ENCODE peak calls at places on chromosome X, in eight cellular contexts. One of them, this sample, is unnamed.
A peak's percentile ranks its signal among the peaks of the same experiment; 100 is the strongest.

GRCh38 chrX:76922100-76922499 is 494.6 kb downstream of the MAGEE1 start:
- DNase-seq in left ventricle myocardium inferior: no peak
- DNase-seq in caudate nucleus: no peak
- DNase-seq in lung: no peak
- DNase-seq in gastrocnemius medialis: no peak
- DNase-seq in cardiac muscle cell: no peak
- DNase-seq in fibroblast of lung: no peak
- DNase-seq in naive thymus-derived CD4-positive, alpha-beta T cell: no peak
- DNase-seq in this sample: no peak

GRCh38 chrX:103656623-103657022 is 27.8 kb downstream of the TCEAL1 start:
- DNase-seq in left ventricle myocardium inferior: no peak
- DNase-seq in caudate nucleus: no peak
- DNase-seq in lung: no peak
- DNase-seq in gastrocnemius medialis: no peak
- DNase-seq in cardiac muscle cell: no peak
- DNase-seq in fibroblast of lung: peak; percentile 67
- DNase-seq in naive thymus-derived CD4-positive, alpha-beta T cell: no peak
- DNase-seq in this sample: peak; percentile 71

GRCh38 chrX:12319955-12320354 is 181.7 kb downstream of the FRMPD4 start:
- DNase-seq in left ventricle myocardium inferior: no peak
- DNase-seq in caudate nucleus: no peak
- DNase-seq in lung: no peak
- DNase-seq in gastrocnemius medialis: no peak
- DNase-seq in cardiac muscle cell: no peak
- DNase-seq in fibroblast of lung: no peak
- DNase-seq in naive thymus-derived CD4-positive, alpha-beta T cell: no peak
- DNase-seq in this sample: no peak

GRCh38 chrX:154010330-154011087 is 9.2 kb downstream of the IRAK1 start:
- DNase-seq in left ventricle myocardium inferior: no peak
- DNase-seq in caudate nucleus: no peak
- DNase-seq in lung: peak; percentile 58
- DNase-seq in gastrocnemius medialis: peak; percentile 87
- DNase-seq in cardiac muscle cell: peak; percentile 63
- DNase-seq in fibroblast of lung: no peak
- DNase-seq in naive thymus-derived CD4-positive, alpha-beta T cell: no peak
- DNase-seq in this sample: peak; percentile 30

GRCh38 chrX:113868169-113868568 is 715.7 kb upstream of the HTR2C start:
- DNase-seq in left ventricle myocardium inferior: no peak
- DNase-seq in caudate nucleus: no peak
- DNase-seq in lung: no peak
- DNase-seq in gastrocnemius medialis: no peak
- DNase-seq in cardiac muscle cell: peak; percentile 34
- DNase-seq in fibroblast of lung: no peak
- DNase-seq in naive thymus-derived CD4-positive, alpha-beta T cell: no peak
- DNase-seq in this sample: no peak

GRCh38 chrX:153878969-153879653 is 6.9 kb downstream of the L1CAM start:
- DNase-seq in left ventricle myocardium inferior: no peak
- DNase-seq in caudate nucleus: no peak
- DNase-seq in lung: no peak
- DNase-seq in gastrocnemius medialis: no peak
- DNase-seq in cardiac muscle cell: no peak
- DNase-seq in fibroblast of lung: no peak
- DNase-seq in naive thymus-derived CD4-positive, alpha-beta T cell: no peak
- DNase-seq in this sample: no peak

GRCh38 chrX:46257451-46257879 is 287.8 kb downstream of the ZNF674 start:
- DNase-seq in left ventricle myocardium inferior: no peak
- DNase-seq in caudate nucleus: no peak
- DNase-seq in lung: no peak
- DNase-seq in gastrocnemius medialis: no peak
- DNase-seq in cardiac muscle cell: no peak
- DNase-seq in fibroblast of lung: no peak
- DNase-seq in naive thymus-derived CD4-positive, alpha-beta T cell: no peak
- DNase-seq in this sample: no peak

GRCh38 chrX:39609941-39610340 is 487.8 kb downstream of the BCOR start:
- DNase-seq in left ventricle myocardium inferior: no peak
- DNase-seq in caudate nucleus: peak; percentile 3
- DNase-seq in lung: no peak
- DNase-seq in gastrocnemius medialis: no peak
- DNase-seq in cardiac muscle cell: no peak
- DNase-seq in fibroblast of lung: peak; percentile 15
- DNase-seq in naive thymus-derived CD4-positive, alpha-beta T cell: no peak
- DNase-seq in this sample: no peak

GRCh38 chrX:132270699-132271098 is 51.5 kb upstream of the RAP2C start:
- DNase-seq in left ventricle myocardium inferior: peak; percentile 22
- DNase-seq in caudate nucleus: no peak
- DNase-seq in lung: peak; percentile 29
- DNase-seq in gastrocnemius medialis: peak; percentile 71
- DNase-seq in cardiac muscle cell: peak; percentile 85
- DNase-seq in fibroblast of lung: peak; percentile 95
- DNase-seq in naive thymus-derived CD4-positive, alpha-beta T cell: no peak
- DNase-seq in this sample: peak; percentile 26

GRCh38 chrX:132272826-132273225 is 53.6 kb upstream of the RAP2C start:
- DNase-seq in left ventricle myocardium inferior: no peak
- DNase-seq in caudate nucleus: no peak
- DNase-seq in lung: no peak
- DNase-seq in gastrocnemius medialis: no peak
- DNase-seq in cardiac muscle cell: no peak
- DNase-seq in fibroblast of lung: no peak
- DNase-seq in naive thymus-derived CD4-positive, alpha-beta T cell: no peak
- DNase-seq in this sample: no peak

GRCh38 chrX:132271330-132271729 is 52.1 kb upstream of the RAP2C start:
- DNase-seq in left ventricle myocardium inferior: no peak
- DNase-seq in caudate nucleus: no peak
- DNase-seq in lung: no peak
- DNase-seq in gastrocnemius medialis: peak; percentile 19
- DNase-seq in cardiac muscle cell: no peak
- DNase-seq in fibroblast of lung: peak; percentile 34
- DNase-seq in naive thymus-derived CD4-positive, alpha-beta T cell: no peak
- DNase-seq in this sample: peak; percentile 24

GRCh38 chrX:132267392-132267791 is 48.1 kb upstream of the RAP2C start:
- DNase-seq in left ventricle myocardium inferior: no peak
- DNase-seq in caudate nucleus: no peak
- DNase-seq in lung: no peak
- DNase-seq in gastrocnemius medialis: no peak
- DNase-seq in cardiac muscle cell: no peak
- DNase-seq in fibroblast of lung: no peak
- DNase-seq in naive thymus-derived CD4-positive, alpha-beta T cell: no peak
- DNase-seq in this sample: no peak

DNA sequence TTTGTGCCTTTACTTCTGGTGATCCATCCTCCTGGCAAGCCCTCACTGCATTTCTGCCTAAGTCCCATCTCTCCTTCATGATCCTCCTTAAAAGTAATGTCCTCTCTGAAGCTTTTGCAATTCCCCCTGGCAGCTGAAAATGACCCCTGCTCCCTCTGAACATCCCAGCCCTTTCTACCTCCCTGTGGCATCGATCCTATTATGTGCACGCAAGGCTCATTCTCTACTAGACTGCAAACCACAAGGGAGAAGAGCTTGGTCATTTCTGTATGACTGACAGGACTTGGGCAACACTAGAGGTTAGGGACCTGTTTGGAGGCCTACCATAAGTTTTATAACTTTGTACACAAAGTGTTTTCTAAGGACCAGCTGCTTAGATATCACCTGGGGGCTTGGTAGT is 50.8 kb upstream of the RAP2C start:
- DNase-seq in left ventricle myocardium inferior: no peak
- DNase-seq in caudate nucleus: no peak
- DNase-seq in lung: no peak
- DNase-seq in gastrocnemius medialis: peak; percentile 57
- DNase-seq in cardiac muscle cell: no peak
- DNase-seq in fibroblast of lung: no peak
- DNase-seq in naive thymus-derived CD4-positive, alpha-beta T cell: no peak
- DNase-seq in this sample: no peak
- H3K27ac ChIP-seq in left ventricle myocardium inferior: peak overlapping the region; percentile 58
- H3K27ac ChIP-seq in caudate nucleus: no peak overlapping the region
- H3K27ac ChIP-seq in lung: no peak overlapping the region
- H3K27ac ChIP-seq in gastrocnemius medialis: peak overlapping the region; percentile 26
- H3K27ac ChIP-seq in cardiac muscle cell: no peak overlapping the region
- H3K27ac ChIP-seq in fibroblast of lung: no peak overlapping the region
- H3K27ac ChIP-seq in naive thymus-derived CD4-positive, alpha-beta T cell: no peak overlapping the region
- H3K27ac ChIP-seq in this sample: peak overlapping the region; percentile 77

GRCh38 chrX:70026851-70027200 is 22.9 kb downstream of the AWAT2 start:
- DNase-seq in left ventricle myocardium inferior: no peak
- DNase-seq in caudate nucleus: no peak
- DNase-seq in lung: no peak
- DNase-seq in gastrocnemius medialis: no peak
- DNase-seq in cardiac muscle cell: peak; percentile 62
- DNase-seq in fibroblast of lung: no peak
- DNase-seq in naive thymus-derived CD4-positive, alpha-beta T cell: no peak
- DNase-seq in this sample: no peak

GRCh38 chrX:70030242-70030823 is 19.4 kb downstream of the AWAT2 start:
- DNase-seq in left ventricle myocardium inferior: no peak
- DNase-seq in caudate nucleus: peak; percentile 23
- DNase-seq in lung: no peak
- DNase-seq in gastrocnemius medialis: peak; percentile 14
- DNase-seq in cardiac muscle cell: peak; percentile 78
- DNase-seq in fibroblast of lung: peak; percentile 56
- DNase-seq in naive thymus-derived CD4-positive, alpha-beta T cell: peak; percentile 44
- DNase-seq in this sample: peak; percentile 26

GRCh38 chrX:70032797-70033196 is 16.9 kb downstream of the AWAT2 start:
- DNase-seq in left ventricle myocardium inferior: no peak
- DNase-seq in caudate nucleus: no peak
- DNase-seq in lung: no peak
- DNase-seq in gastrocnemius medialis: no peak
- DNase-seq in cardiac muscle cell: peak; percentile 55
- DNase-seq in fibroblast of lung: no peak
- DNase-seq in naive thymus-derived CD4-positive, alpha-beta T cell: no peak
- DNase-seq in this sample: no peak

GRCh38 chrX:70026112-70026850 is 23.5 kb downstream of the AWAT2 start:
- DNase-seq in left ventricle myocardium inferior: no peak
- DNase-seq in caudate nucleus: no peak
- DNase-seq in lung: no peak
- DNase-seq in gastrocnemius medialis: no peak
- DNase-seq in cardiac muscle cell: peak; percentile 60
- DNase-seq in fibroblast of lung: no peak
- DNase-seq in naive thymus-derived CD4-positive, alpha-beta T cell: no peak
- DNase-seq in this sample: no peak

GRCh38 chrX:70029790-70030189 is 19.9 kb downstream of the AWAT2 start:
- DNase-seq in left ventricle myocardium inferior: no peak
- DNase-seq in caudate nucleus: no peak
- DNase-seq in lung: no peak
- DNase-seq in gastrocnemius medialis: no peak
- DNase-seq in cardiac muscle cell: no peak
- DNase-seq in fibroblast of lung: no peak
- DNase-seq in naive thymus-derived CD4-positive, alpha-beta T cell: no peak
- DNase-seq in this sample: no peak
- H3K27ac ChIP-seq in left ventricle myocardium inferior: no peak overlapping the region
- H3K27ac ChIP-seq in caudate nucleus: no peak overlapping the region
- H3K27ac ChIP-seq in lung: no peak overlapping the region
- H3K27ac ChIP-seq in gastrocnemius medialis: no peak overlapping the region
- H3K27ac ChIP-seq in cardiac muscle cell: no peak overlapping the region
- H3K27ac ChIP-seq in fibroblast of lung: no peak overlapping the region
- H3K27ac ChIP-seq in naive thymus-derived CD4-positive, alpha-beta T cell: no peak overlapping the region
- H3K27ac ChIP-seq in this sample: no peak overlapping the region

GRCh38 chrX:119402588-119402987 is 3.5 kb downstream of the SLC25A43 start:
- DNase-seq in left ventricle myocardium inferior: no peak
- DNase-seq in caudate nucleus: no peak
- DNase-seq in lung: no peak
- DNase-seq in gastrocnemius medialis: no peak
- DNase-seq in cardiac muscle cell: no peak
- DNase-seq in fibroblast of lung: no peak
- DNase-seq in naive thymus-derived CD4-positive, alpha-beta T cell: no peak
- DNase-seq in this sample: no peak

GRCh38 chrX:119401569-119401968 is 2.4 kb downstream of the SLC25A43 start:
- DNase-seq in left ventricle myocardium inferior: no peak
- DNase-seq in caudate nucleus: no peak
- DNase-seq in lung: no peak
- DNase-seq in gastrocnemius medialis: no peak
- DNase-seq in cardiac muscle cell: no peak
- DNase-seq in fibroblast of lung: no peak
- DNase-seq in naive thymus-derived CD4-positive, alpha-beta T cell: no peak
- DNase-seq in this sample: no peak

GRCh38 chrX:119399772-119400101 is 601 bp downstream of the SLC25A43 start:
- DNase-seq in left ventricle myocardium inferior: no peak
- DNase-seq in caudate nucleus: no peak
- DNase-seq in lung: no peak
- DNase-seq in gastrocnemius medialis: no peak
- DNase-seq in cardiac muscle cell: peak; percentile 34
- DNase-seq in fibroblast of lung: peak; percentile 8
- DNase-seq in naive thymus-derived CD4-positive, alpha-beta T cell: no peak
- DNase-seq in this sample: no peak

GRCh38 chrX:119398587-119398973 is 556 bp upstream of the SLC25A43 start:
- DNase-seq in left ventricle myocardium inferior: no peak
- DNase-seq in caudate nucleus: no peak
- DNase-seq in lung: no peak
- DNase-seq in gastrocnemius medialis: no peak
- DNase-seq in cardiac muscle cell: peak; percentile 22
- DNase-seq in fibroblast of lung: peak; percentile 11
- DNase-seq in naive thymus-derived CD4-positive, alpha-beta T cell: no peak
- DNase-seq in this sample: no peak

DNA sequence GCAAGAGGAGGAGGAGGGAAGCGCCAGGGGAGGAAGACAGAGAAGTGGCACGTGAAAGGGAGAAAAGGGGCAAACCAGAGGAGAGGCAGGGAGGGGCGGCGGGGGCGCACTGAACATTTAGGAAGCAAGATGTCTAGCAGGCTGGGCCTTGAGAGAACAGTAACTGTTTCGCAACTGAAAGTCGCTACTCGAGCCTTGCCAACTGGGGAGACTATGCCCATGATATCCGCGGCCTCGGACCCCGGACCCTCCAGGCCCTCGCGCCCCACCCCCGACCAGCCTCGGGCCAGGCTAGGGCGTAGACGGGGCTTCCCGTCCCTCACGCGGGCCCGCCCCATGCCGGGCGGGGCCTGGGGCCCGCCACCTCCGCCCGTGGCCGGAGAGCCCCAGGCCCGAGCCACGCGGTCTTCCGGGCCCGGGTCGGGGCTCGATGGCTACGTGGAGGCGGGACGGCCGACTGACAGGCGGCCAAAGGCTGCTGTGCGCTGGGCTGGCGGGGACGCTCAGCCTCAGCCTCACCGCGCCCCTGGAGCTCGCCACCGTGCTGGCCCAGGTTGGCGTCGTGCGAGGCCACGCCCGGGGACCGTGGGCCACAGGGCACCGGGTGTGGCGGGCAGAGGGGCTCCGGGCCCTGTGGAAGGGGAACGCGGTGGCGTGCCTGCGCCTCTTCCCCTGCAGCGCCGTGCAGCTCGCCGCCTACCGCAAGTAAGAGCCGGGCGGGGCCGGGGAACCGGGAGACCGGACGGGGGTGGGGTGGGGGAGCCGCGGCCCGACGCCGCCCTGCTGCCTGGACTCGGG is at the start of gene SLC25A43:
- DNase-seq in left ventricle myocardium inferior: peak; percentile 31
- DNase-seq in caudate nucleus: peak; percentile 5
- DNase-seq in lung: peak; percentile 39
- DNase-seq in gastrocnemius medialis: peak; percentile 12
- DNase-seq in cardiac muscle cell: peak; percentile 51
- DNase-seq in fibroblast of lung: peak; percentile 31
- DNase-seq in naive thymus-derived CD4-positive, alpha-beta T cell: peak; percentile 15
- DNase-seq in this sample: peak; percentile 51
- H3K27ac ChIP-seq in left ventricle myocardium inferior: peak within 1 kb of the TSS; percentile 81
- H3K27ac ChIP-seq in caudate nucleus: peak within 1 kb of the TSS; percentile 30
- H3K27ac ChIP-seq in lung: peak within 1 kb of the TSS; percentile 94
- H3K27ac ChIP-seq in gastrocnemius medialis: peak within 1 kb of the TSS; percentile 51
- H3K27ac ChIP-seq in cardiac muscle cell: no peak within 1 kb of the TSS
- H3K27ac ChIP-seq in fibroblast of lung: peak within 1 kb of the TSS; percentile 54
- H3K27ac ChIP-seq in naive thymus-derived CD4-positive, alpha-beta T cell: peak within 1 kb of the TSS; percentile 62
- H3K27ac ChIP-seq in this sample: peak within 1 kb of the TSS; percentile 80

DNA sequence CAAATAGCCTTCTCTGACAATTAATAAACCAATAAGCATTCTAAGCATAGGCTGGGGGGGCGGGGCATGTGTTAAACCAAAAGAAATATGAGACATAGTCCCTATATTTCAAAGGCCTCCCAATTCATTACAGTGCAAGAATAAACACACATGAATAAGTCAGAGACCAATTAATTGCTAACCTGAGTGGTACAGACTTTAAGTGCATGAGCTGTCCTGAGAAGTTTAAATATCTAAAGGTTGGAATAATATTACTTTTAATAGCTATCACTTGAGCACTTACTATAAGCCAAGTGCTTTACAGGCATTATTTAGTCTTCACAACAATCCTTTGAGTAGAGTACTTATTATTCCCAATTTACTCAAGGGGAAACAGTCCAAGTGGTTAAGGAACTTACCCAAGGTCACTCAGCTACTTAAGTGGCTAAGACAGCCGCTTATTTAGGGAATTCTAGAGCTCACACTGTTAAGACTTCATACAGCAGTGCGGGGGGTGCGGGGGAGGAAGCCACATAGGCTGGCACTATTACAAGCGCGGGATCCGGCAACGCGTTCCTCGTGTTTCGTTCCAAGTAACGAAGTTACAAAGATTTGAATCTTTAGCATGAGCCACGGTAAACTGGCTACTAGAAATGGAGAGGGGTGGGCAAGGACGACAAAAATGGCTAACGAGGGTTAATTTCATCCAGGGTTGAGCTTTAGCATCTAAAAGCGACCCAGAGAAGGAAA is 1.4 kb downstream of the THOC2 start:
- DNase-seq in left ventricle myocardium inferior: no peak
- DNase-seq in caudate nucleus: peak; percentile 3
- DNase-seq in lung: peak; percentile 37
- DNase-seq in gastrocnemius medialis: no peak
- DNase-seq in cardiac muscle cell: peak; percentile 54
- DNase-seq in fibroblast of lung: peak; percentile 11
- DNase-seq in naive thymus-derived CD4-positive, alpha-beta T cell: no peak
- DNase-seq in this sample: peak; percentile 17
- H3K27ac ChIP-seq in left ventricle myocardium inferior: peak overlapping the region; percentile 86
- H3K27ac ChIP-seq in caudate nucleus: peak overlapping the region; percentile 3
- H3K27ac ChIP-seq in lung: peak overlapping the region; percentile 91
- H3K27ac ChIP-seq in gastrocnemius medialis: peak overlapping the region; percentile 83
- H3K27ac ChIP-seq in cardiac muscle cell: peak overlapping the region; percentile 85
- H3K27ac ChIP-seq in fibroblast of lung: peak overlapping the region; percentile 84
- H3K27ac ChIP-seq in naive thymus-derived CD4-positive, alpha-beta T cell: peak overlapping the region; percentile 83
- H3K27ac ChIP-seq in this sample: no peak overlapping the region

This sample was measured in RWPE1.